ENCODE peak calls at places on chromosomes 5 and 9, in five cellular contexts. One of them, this sample, is unnamed. For H3K36me3, the result is how much of the 10 kb centered on the place peaks cover.

GRCh38 chr5:64838376-64838775 is 69.6 kb downstream of the CWC27 start:
- DNase-seq in heart right ventricle: no peak
- DNase-seq in H7: no peak
- DNase-seq in CD8-positive, alpha-beta T cell: no peak
- DNase-seq in SJSA1: no peak
- DNase-seq in this sample: no peak

GRCh38 chr5:138641547-138642298 is 66.5 kb upstream of the HSPA9 start:
- DNase-seq in SJSA1: peak
- DNase-seq in heart right ventricle: peak
- DNase-seq in H7: peak
- DNase-seq in CD8-positive, alpha-beta T cell: peak
- DNase-seq in this sample: no peak

GRCh38 chr5:113071401-113071800 is 94.8 kb downstream of the DCP2 start:
- DNase-seq in CD8-positive, alpha-beta T cell: no peak
- DNase-seq in SJSA1: no peak
- DNase-seq in heart right ventricle: no peak
- DNase-seq in H7: no peak
- DNase-seq in this sample: no peak

GRCh38 chr5:126139086-126139485 is 284.1 kb upstream of the GRAMD2B start:
- DNase-seq in CD8-positive, alpha-beta T cell: no peak
- DNase-seq in heart right ventricle: no peak
- DNase-seq in H7: no peak
- DNase-seq in SJSA1: peak
- DNase-seq in this sample: no peak

GRCh38 chr5:76222318-76222717 is 139.1 kb downstream of the SV2C start:
- DNase-seq in H7: no peak
- DNase-seq in SJSA1: no peak
- DNase-seq in CD8-positive, alpha-beta T cell: no peak
- DNase-seq in heart right ventricle: no peak
- DNase-seq in this sample: no peak

GRCh38 chr9:5582835-5583195 is 46.1 kb upstream of the RIC1 start:
- DNase-seq in SJSA1: no peak
- DNase-seq in H7: no peak
- DNase-seq in CD8-positive, alpha-beta T cell: no peak
- DNase-seq in heart right ventricle: no peak
- DNase-seq in this sample: no peak

GRCh38 chr5:134504629-134505300 is 20.7 kb upstream of the JADE2 start:
- DNase-seq in heart right ventricle: no peak
- DNase-seq in CD8-positive, alpha-beta T cell: no peak
- DNase-seq in H7: no peak
- DNase-seq in SJSA1: no peak
- DNase-seq in this sample: peak

GRCh38 chr9:86637515-86637914 is 283.3 kb upstream of the TUT7 start:
- DNase-seq in heart right ventricle: peak
- DNase-seq in CD8-positive, alpha-beta T cell: no peak
- DNase-seq in SJSA1: no peak
- DNase-seq in H7: peak
- DNase-seq in this sample: no peak

GRCh38 chr5:107570805-107571531 is 99.8 kb downstream of the EFNA5 start:
- DNase-seq in H7: no peak
- DNase-seq in SJSA1: no peak
- DNase-seq in heart right ventricle: no peak
- DNase-seq in CD8-positive, alpha-beta T cell: no peak
- DNase-seq in this sample: no peak

GRCh38 chr5:23157169-23157568 is 304.0 kb upstream of the CDH12 start:
- DNase-seq in CD8-positive, alpha-beta T cell: no peak
- DNase-seq in heart right ventricle: no peak
- DNase-seq in H7: no peak
- DNase-seq in SJSA1: no peak
- DNase-seq in this sample: no peak

GRCh38 chr9:127910613-127911205 is 6.1 kb downstream of the ST6GALNAC4 start:
- DNase-seq in SJSA1: peak
- DNase-seq in CD8-positive, alpha-beta T cell: no peak
- DNase-seq in H7: no peak
- DNase-seq in heart right ventricle: no peak
- DNase-seq in this sample: no peak

GRCh38 chr9:95373069-95373681 is 55.7 kb upstream of the FANCC start:
- DNase-seq in heart right ventricle: no peak
- DNase-seq in H7: peak
- DNase-seq in CD8-positive, alpha-beta T cell: no peak
- DNase-seq in SJSA1: no peak
- DNase-seq in this sample: no peak

GRCh38 chr5:476102-476813 is 33.3 kb downstream of the EXOC3 start:
- DNase-seq in H7: no peak
- DNase-seq in heart right ventricle: peak
- DNase-seq in SJSA1: no peak
- DNase-seq in CD8-positive, alpha-beta T cell: no peak
- DNase-seq in this sample: no peak

GRCh38 chr5:131959906-131960305 is 14.4 kb upstream of the MEIKIN start:
- DNase-seq in heart right ventricle: no peak
- DNase-seq in CD8-positive, alpha-beta T cell: no peak
- DNase-seq in SJSA1: no peak
- DNase-seq in H7: no peak
- DNase-seq in this sample: no peak

GRCh38 chr5:129079496-129079895 is 15.1 kb upstream of the ISOC1 start:
- DNase-seq in CD8-positive, alpha-beta T cell: no peak
- DNase-seq in H7: no peak
- DNase-seq in heart right ventricle: no peak
- DNase-seq in SJSA1: no peak
- DNase-seq in this sample: no peak

GRCh38 chr5:159576902-159577301 is 246.6 kb upstream of the IL12B start:
- DNase-seq in H7: no peak
- DNase-seq in SJSA1: no peak
- DNase-seq in heart right ventricle: no peak
- DNase-seq in CD8-positive, alpha-beta T cell: no peak
- DNase-seq in this sample: no peak

GRCh38 chr5:133831506-133832224 is 136.8 kb downstream of the C5orf15 start:
- DNase-seq in heart right ventricle: no peak
- DNase-seq in SJSA1: no peak
- DNase-seq in CD8-positive, alpha-beta T cell: no peak
- DNase-seq in H7: no peak
- DNase-seq in this sample: no peak

GRCh38 chr5:52837068-52837467 is 49.4 kb downstream of the ITGA1 start:
- DNase-seq in H7: no peak
- DNase-seq in heart right ventricle: no peak
- DNase-seq in SJSA1: peak
- DNase-seq in CD8-positive, alpha-beta T cell: no peak
- DNase-seq in this sample: no peak

GRCh38 chr5:79181419-79182022 is 54.4 kb upstream of the JMY start:
- DNase-seq in heart right ventricle: no peak
- DNase-seq in SJSA1: no peak
- DNase-seq in H7: peak
- DNase-seq in CD8-positive, alpha-beta T cell: no peak
- DNase-seq in this sample: no peak

GRCh38 chr5:175642998-175643397 is 14.9 kb upstream of the HRH2 start:
- DNase-seq in CD8-positive, alpha-beta T cell: no peak
- DNase-seq in H7: no peak
- DNase-seq in SJSA1: no peak
- DNase-seq in heart right ventricle: no peak
- DNase-seq in this sample: no peak
- H3K36me3 ChIP-seq in CD8-positive, alpha-beta T cell: under half
- H3K36me3 ChIP-seq in H7: under half
- H3K36me3 ChIP-seq in SJSA1: under half
- H3K36me3 ChIP-seq in heart right ventricle: under half
- H3K36me3 ChIP-seq in this sample: under half

DNA sequence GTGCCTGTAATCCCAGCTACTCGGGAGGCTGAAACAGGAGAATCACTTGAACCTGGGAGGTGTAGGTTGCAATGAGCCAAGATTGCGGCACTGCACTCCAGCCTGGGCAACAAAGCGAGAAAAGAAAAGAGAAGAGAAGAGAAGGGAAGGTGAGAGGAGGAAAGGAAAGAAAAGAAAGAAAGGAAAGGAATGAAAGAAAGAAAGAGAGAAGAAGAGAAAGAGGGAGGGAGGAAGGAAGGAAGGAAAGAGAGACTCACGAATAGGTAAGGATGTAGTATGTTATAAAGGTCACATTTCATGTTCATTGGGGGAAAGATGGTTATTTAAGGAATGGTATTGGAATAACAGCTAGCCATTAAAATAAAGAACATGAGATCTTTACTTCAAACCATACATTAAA is 10.4 kb upstream of the ANP32B start:
- DNase-seq in heart right ventricle: no peak
- DNase-seq in SJSA1: no peak
- DNase-seq in H7: no peak
- DNase-seq in CD8-positive, alpha-beta T cell: no peak
- DNase-seq in this sample: no peak
- H3K36me3 ChIP-seq in heart right ventricle: under half
- H3K36me3 ChIP-seq in SJSA1: under half
- H3K36me3 ChIP-seq in H7: under half
- H3K36me3 ChIP-seq in CD8-positive, alpha-beta T cell: under half
- H3K36me3 ChIP-seq in this sample: under half

GRCh38 chr9:2192356-2192979 is 177.3 kb downstream of the SMARCA2 start:
- DNase-seq in H7: no peak
- DNase-seq in SJSA1: no peak
- DNase-seq in heart right ventricle: no peak
- DNase-seq in CD8-positive, alpha-beta T cell: no peak
- DNase-seq in this sample: no peak

GRCh38 chr9:2195211-2195610 is 180.1 kb downstream of the SMARCA2 start:
- DNase-seq in heart right ventricle: no peak
- DNase-seq in SJSA1: no peak
- DNase-seq in CD8-positive, alpha-beta T cell: no peak
- DNase-seq in H7: no peak
- DNase-seq in this sample: no peak

GRCh38 chr9:2198956-2199635 is 183.9 kb downstream of the SMARCA2 start:
- DNase-seq in heart right ventricle: no peak
- DNase-seq in SJSA1: no peak
- DNase-seq in H7: no peak
- DNase-seq in CD8-positive, alpha-beta T cell: no peak
- DNase-seq in this sample: no peak

DNA sequence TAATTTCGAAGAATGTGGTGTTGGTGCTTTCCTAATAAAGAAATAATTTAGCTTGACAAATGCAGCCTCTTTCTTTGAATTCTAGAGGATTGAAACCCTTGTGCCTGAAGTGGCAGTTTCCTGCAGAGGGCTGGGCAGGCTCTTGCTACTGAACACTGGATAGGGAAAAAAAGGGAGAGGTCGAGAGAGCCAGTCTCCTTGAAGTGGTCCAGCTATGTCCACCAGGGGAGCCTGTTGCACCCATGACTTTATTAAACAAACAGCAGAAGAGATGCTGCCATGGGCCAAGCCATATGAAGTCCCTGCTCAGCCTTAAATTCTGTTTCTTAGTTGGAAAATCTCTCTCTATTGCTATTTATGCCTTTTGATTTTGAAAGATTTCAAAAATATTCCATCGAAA is 178.4 kb downstream of the SMARCA2 start:
- DNase-seq in SJSA1: no peak
- DNase-seq in heart right ventricle: no peak
- DNase-seq in CD8-positive, alpha-beta T cell: no peak
- DNase-seq in H7: no peak
- DNase-seq in this sample: no peak
- H3K36me3 ChIP-seq in SJSA1: under half
- H3K36me3 ChIP-seq in heart right ventricle: half or more
- H3K36me3 ChIP-seq in CD8-positive, alpha-beta T cell: under half
- H3K36me3 ChIP-seq in H7: under half
- H3K36me3 ChIP-seq in this sample: under half

GRCh38 chr5:32595118-32595517 is 9.8 kb downstream of the SUB1 start:
- DNase-seq in heart right ventricle: no peak
- DNase-seq in CD8-positive, alpha-beta T cell: no peak
- DNase-seq in SJSA1: no peak
- DNase-seq in H7: no peak
- DNase-seq in this sample: no peak
- H3K36me3 ChIP-seq in heart right ventricle: half or more
- H3K36me3 ChIP-seq in CD8-positive, alpha-beta T cell: half or more
- H3K36me3 ChIP-seq in SJSA1: half or more
- H3K36me3 ChIP-seq in H7: under half
- H3K36me3 ChIP-seq in this sample: half or more

GRCh38 chr9:90827181-90827866 is 25.7 kb downstream of the SYK start:
- DNase-seq in SJSA1: no peak
- DNase-seq in heart right ventricle: no peak
- DNase-seq in H7: no peak
- DNase-seq in CD8-positive, alpha-beta T cell: no peak
- DNase-seq in this sample: no peak

GRCh38 chr9:90825586-90825985 is 24.0 kb downstream of the SYK start:
- DNase-seq in SJSA1: no peak
- DNase-seq in H7: no peak
- DNase-seq in CD8-positive, alpha-beta T cell: no peak
- DNase-seq in heart right ventricle: no peak
- DNase-seq in this sample: no peak

GRCh38 chr9:90822866-90823265 is 21.2 kb downstream of the SYK start:
- DNase-seq in heart right ventricle: no peak
- DNase-seq in H7: no peak
- DNase-seq in CD8-positive, alpha-beta T cell: no peak
- DNase-seq in SJSA1: no peak
- DNase-seq in this sample: no peak

GRCh38 chr9:90830051-90830450 is 28.4 kb downstream of the SYK start:
- DNase-seq in SJSA1: no peak
- DNase-seq in heart right ventricle: no peak
- DNase-seq in H7: no peak
- DNase-seq in CD8-positive, alpha-beta T cell: no peak
- DNase-seq in this sample: no peak

DNA sequence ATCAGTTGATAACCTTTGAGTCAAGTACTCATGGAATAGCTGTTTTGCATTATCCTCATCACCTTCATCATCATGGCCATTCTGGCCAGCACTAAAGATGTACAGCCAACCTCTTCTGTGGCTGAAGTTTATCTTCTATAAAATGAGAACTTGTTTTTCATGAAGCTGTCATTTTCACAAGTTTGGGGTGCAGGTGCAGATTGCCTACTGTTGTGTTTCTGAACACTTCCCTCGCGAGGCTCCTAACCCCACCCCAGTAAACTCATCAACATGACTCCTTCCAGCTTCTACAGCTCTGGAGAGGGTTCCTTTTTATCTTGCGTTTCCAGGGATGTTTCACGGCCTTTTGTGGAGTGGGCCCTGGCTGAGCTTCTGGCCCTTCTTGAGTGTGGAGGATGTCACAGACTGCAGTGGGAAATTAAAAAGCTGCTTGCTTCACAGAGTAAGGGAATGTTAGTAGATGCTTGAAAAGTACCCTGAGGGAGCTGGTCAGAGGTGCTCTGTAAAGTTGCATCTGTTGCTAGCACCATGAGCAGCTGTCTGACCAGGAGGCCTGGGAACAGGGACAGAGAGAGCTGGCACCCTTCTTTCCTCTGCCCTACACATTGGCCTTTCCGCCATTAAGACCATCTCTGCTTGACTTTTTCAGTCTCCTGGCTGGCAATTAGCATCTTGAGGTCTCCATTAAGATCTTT is 24.9 kb downstream of the SYK start:
- DNase-seq in heart right ventricle: no peak
- DNase-seq in CD8-positive, alpha-beta T cell: no peak
- DNase-seq in H7: no peak
- DNase-seq in SJSA1: no peak
- DNase-seq in this sample: no peak
- H3K36me3 ChIP-seq in heart right ventricle: under half
- H3K36me3 ChIP-seq in CD8-positive, alpha-beta T cell: under half
- H3K36me3 ChIP-seq in H7: under half
- H3K36me3 ChIP-seq in SJSA1: under half
- H3K36me3 ChIP-seq in this sample: under half

DNA sequence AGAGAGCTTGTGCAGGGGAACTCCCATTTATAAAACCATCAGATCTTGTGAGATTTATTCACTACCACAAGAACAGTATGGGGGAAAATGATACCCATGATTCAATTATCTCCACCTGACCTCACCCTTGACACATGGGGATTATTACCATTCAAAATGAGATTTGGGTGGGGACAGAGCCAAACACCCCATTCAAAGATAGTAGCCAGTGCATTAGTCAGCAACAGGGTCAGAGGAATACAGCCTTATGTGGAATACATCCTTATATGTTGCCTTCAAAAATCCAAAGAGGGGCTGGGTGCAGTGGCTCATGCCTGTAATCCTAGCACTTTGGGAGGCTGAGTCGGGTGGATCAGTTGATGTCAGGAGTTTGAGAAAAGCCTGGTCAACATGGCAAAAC is 563.2 kb downstream of the CCDC171 start:
- DNase-seq in CD8-positive, alpha-beta T cell: no peak
- DNase-seq in SJSA1: no peak
- DNase-seq in H7: no peak
- DNase-seq in heart right ventricle: no peak
- DNase-seq in this sample: no peak
- H3K36me3 ChIP-seq in CD8-positive, alpha-beta T cell: under half
- H3K36me3 ChIP-seq in SJSA1: under half
- H3K36me3 ChIP-seq in H7: under half
- H3K36me3 ChIP-seq in heart right ventricle: under half
- H3K36me3 ChIP-seq in this sample: under half

This sample was measured in RWPE2.